ENCODE peak calls at places on chromosomes 7 and 10, in seven cellular contexts. Y is CD8-positive, alpha-beta T cell; T is ovary; I is neural progenitor cell; N is ascending aorta; D is vagina; C is left lung. O is an unnamed sample.
A peak's percentile ranks its signal among the peaks of the same experiment; 100 is the strongest.

GRCh38 chr10:44920252-44920651 is 9.1 kb downstream of the TMEM72 start:
- DNase-seq in Y (no peak), T (no peak), I (no peak), N (peak; percentile 3), D (peak; percentile 61), C (no peak), O (no peak)

GRCh38 chr10:80487791-80488538 is 33.9 kb downstream of the TSPAN14 start:
- DNase-seq in Y (peak; percentile 72), T (no peak), I (no peak), N (peak; percentile 65), D (no peak), C (peak; percentile 94), O (no peak)

GRCh38 chr10:44384601-44385422 is at the start of gene CXCL12:
- DNase-seq in Y (no peak), T (peak; percentile 65), I (peak; percentile 74), N (peak; percentile 64), D (peak; percentile 81), C (no peak), O (peak; percentile 95)

GRCh38 chr10:78313636-78314035 is 280.0 kb downstream of the RPS24 start:
- DNase-seq in Y (no peak), T (no peak), I (no peak), N (peak; percentile 19), D (peak; percentile 55), C (no peak), O (no peak)

GRCh38 chr7:18508441-18509427 is 13.2 kb downstream of the HDAC9 start:
- DNase-seq in Y (no peak), T (no peak), I (peak; percentile 21), N (peak; percentile 70), D (no peak), C (no peak), O (peak; percentile 13)

GRCh38 chr10:76297787-76298281 is 866.4 kb downstream of the LRMDA start:
- DNase-seq in Y (no peak), T (no peak), I (peak; percentile 59), N (no peak), D (no peak), C (no peak), O (no peak)

GRCh38 chr10:62433181-62433692 is 59.1 kb downstream of the ZNF365 start:
- DNase-seq in Y (peak; percentile 16), T (no peak), I (no peak), N (peak; percentile 90), D (no peak), C (no peak), O (no peak)

GRCh38 chr7:33764752-33765451 is 140.4 kb upstream of the BMPER start:
- DNase-seq in Y (no peak), T (no peak), I (no peak), N (no peak), D (no peak), C (no peak), O (no peak)

GRCh38 chr10:1009071-1009494 is 16.6 kb downstream of the IDI2 start:
- DNase-seq in Y (no peak), T (no peak), I (no peak), N (no peak), D (no peak), C (no peak), O (no peak)
- H3K36me3 ChIP-seq in Y (peaks cover 65% of the 10 kb centered on the region), T (no peaks in the 10 kb centered on the region), I (no peaks in the 10 kb centered on the region), N (peaks cover 94% of the 10 kb centered on the region), D (peaks cover 11% of the 10 kb centered on the region), C (peaks cover 100% of the 10 kb centered on the region), O (peaks cover 70% of the 10 kb centered on the region)

GRCh38 chr7:130887182-130888016 is 153.4 kb upstream of the KLF14 start:
- DNase-seq in Y (no peak), T (no peak), I (no peak), N (peak; percentile 64), D (no peak), C (no peak), O (no peak)

GRCh38 chr7:130886438-130887135 is 152.6 kb upstream of the KLF14 start:
- DNase-seq in Y (no peak), T (no peak), I (no peak), N (peak; percentile 59), D (no peak), C (no peak), O (no peak)

GRCh38 chr7:130882396-130882795 is 148.4 kb upstream of the KLF14 start:
- DNase-seq in Y (no peak), T (no peak), I (no peak), N (no peak), D (no peak), C (no peak), O (no peak)

GRCh38 chr7:130883928-130884327 is 149.9 kb upstream of the KLF14 start:
- DNase-seq in Y (no peak), T (no peak), I (no peak), N (peak; percentile 53), D (no peak), C (no peak), O (no peak)

GRCh38 chr7:130884437-130885417 is 150.7 kb upstream of the KLF14 start:
- DNase-seq in Y (no peak), T (no peak), I (no peak), N (peak; percentile 50), D (no peak), C (no peak), O (no peak)
- H3K36me3 ChIP-seq in Y (peaks cover 37% of the 10 kb centered on the region), T (no peaks in the 10 kb centered on the region), I (no peaks in the 10 kb centered on the region), N (peaks cover 62% of the 10 kb centered on the region), D (no peaks in the 10 kb centered on the region), C (peaks cover 88% of the 10 kb centered on the region), O (no peaks in the 10 kb centered on the region)

GRCh38 chr10:19892677-19893076 is 76.4 kb downstream of the PLXDC2 start:
- DNase-seq in Y (no peak), T (no peak), I (no peak), N (no peak), D (no peak), C (no peak), O (no peak)
- H3K36me3 ChIP-seq in Y (no peaks in the 10 kb centered on the region), T (no peaks in the 10 kb centered on the region), I (no peaks in the 10 kb centered on the region), N (no peaks in the 10 kb centered on the region), D (no peaks in the 10 kb centered on the region), C (no peaks in the 10 kb centered on the region), O (no peaks in the 10 kb centered on the region)

DNA sequence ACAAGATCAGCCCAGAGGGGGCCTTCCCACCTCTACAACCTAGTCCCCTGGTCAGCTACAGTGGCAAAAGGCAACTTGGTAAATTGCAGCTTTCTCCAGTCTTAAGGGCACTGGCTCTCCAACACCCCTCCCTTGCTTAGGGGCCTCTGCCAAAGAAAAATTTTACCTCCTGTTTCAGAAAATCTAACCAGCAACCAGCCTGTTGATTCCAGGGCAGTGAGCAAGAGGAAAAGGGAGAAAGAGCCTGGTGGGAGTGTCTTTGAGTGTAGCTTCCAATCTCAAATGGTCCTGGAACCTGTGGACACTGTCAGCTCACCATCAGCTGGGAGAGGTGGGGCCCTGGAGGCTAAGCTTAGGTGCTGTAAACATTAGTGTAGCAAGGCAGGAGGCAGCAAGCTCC is 22.9 kb downstream of the ACTR1A start:
- DNase-seq in Y (no peak), T (no peak), I (no peak), N (no peak), D (no peak), C (peak; percentile 8), O (no peak)
- H3K36me3 ChIP-seq in Y (peaks cover 32% of the 10 kb centered on the region), T (no peaks in the 10 kb centered on the region), I (no peaks in the 10 kb centered on the region), N (peaks cover 55% of the 10 kb centered on the region), D (peaks cover 4% of the 10 kb centered on the region), C (peaks cover 82% of the 10 kb centered on the region), O (peaks cover 28% of the 10 kb centered on the region)

GRCh38 chr7:747186-747585 is 20.1 kb upstream of the PRKAR1B start:
- DNase-seq in Y (no peak), T (no peak), I (no peak), N (no peak), D (no peak), C (peak; percentile 43), O (no peak)
- H3K36me3 ChIP-seq in Y (no peaks in the 10 kb centered on the region), T (no peaks in the 10 kb centered on the region), I (no peaks in the 10 kb centered on the region), N (peaks cover 19% of the 10 kb centered on the region), D (no peaks in the 10 kb centered on the region), C (peaks cover 29% of the 10 kb centered on the region), O (peaks cover 4% of the 10 kb centered on the region)

DNA sequence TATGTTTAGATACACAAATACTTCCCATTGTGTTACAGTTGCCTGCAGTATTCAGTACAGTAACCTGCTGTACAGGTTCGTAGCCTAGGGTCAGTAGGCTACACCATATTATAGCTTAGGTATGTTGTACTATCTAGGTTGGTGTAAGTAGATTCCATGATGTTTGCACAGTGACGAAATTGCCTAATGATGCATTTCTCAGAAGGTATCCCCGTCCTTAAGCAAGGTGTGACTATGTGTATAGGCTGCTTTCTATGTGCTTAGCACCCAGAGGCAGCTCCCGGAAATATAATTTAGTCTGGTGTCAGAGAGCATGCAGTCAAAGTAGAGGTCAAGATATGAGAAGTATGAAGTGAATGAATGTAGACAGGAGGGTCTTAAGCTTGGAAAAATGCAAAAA is 9.8 kb downstream of the MAPK8 start:
- DNase-seq in Y (no peak), T (no peak), I (no peak), N (no peak), D (no peak), C (no peak), O (no peak)
- H3K36me3 ChIP-seq in Y (no peaks in the 10 kb centered on the region), T (no peaks in the 10 kb centered on the region), I (no peaks in the 10 kb centered on the region), N (no peaks in the 10 kb centered on the region), D (no peaks in the 10 kb centered on the region), C (no peaks in the 10 kb centered on the region), O (no peaks in the 10 kb centered on the region)

O was measured in H7.